ENCODE peak calls at places on chromosomes 12 and 14, in eight cellular contexts. X is fibroblast of lung, N is heart right ventricle, W is body of pancreas, J is aorta, M is adipocyte, Y is lower lobe of right lung, R is stomach. Q is an unnamed sample.

GRCh38 chr12:93010461-93010860 is 81.4 kb upstream of the EEA1 start:
- DNase-seq in X (no peak), Y (no peak), M (no peak), J (no peak), N (no peak), R (no peak), W (no peak), Q (no peak)

GRCh38 chr14:103496776-103497175 is 25.9 kb downstream of the CKB start:
- DNase-seq in N (no peak), M (peak; percentile 18), X (no peak), R (no peak), Y (no peak), J (no peak), W (no peak), Q (no peak)

GRCh38 chr12:6962285-6963015 is 8.0 kb downstream of the PHB2 start:
- DNase-seq in Y (peak; percentile 87), W (peak; percentile 93), N (no peak), M (no peak), J (peak; percentile 69), X (no peak), R (peak; percentile 86), Q (no peak)

GRCh38 chr14:45698462-45699134 is 445.6 kb upstream of the MIS18BP1 start:
- DNase-seq in X (no peak), Y (no peak), N (no peak), R (peak; percentile 49), M (no peak), W (peak; percentile 51), J (no peak), Q (no peak)

GRCh38 chr12:106445981-106446380 is 88.4 kb downstream of the POLR3B start:
- DNase-seq in X (no peak), Y (no peak), M (no peak), R (no peak), N (no peak), J (no peak), W (no peak), Q (no peak)

GRCh38 chr12:111404362-111405148 is 1.2 kb upstream of the SH2B3 start:
- DNase-seq in J (no peak), N (no peak), Y (peak; percentile 61), W (peak; percentile 51), R (no peak), M (peak; percentile 41), X (peak; percentile 47), Q (no peak)

GRCh38 chr12:104710940-104711725 is 247.0 kb downstream of the SLC41A2 start:
- DNase-seq in Y (no peak), N (no peak), J (no peak), M (peak; percentile 95), X (peak; percentile 62), R (no peak), W (no peak), Q (no peak)

GRCh38 chr12:3137268-3137761 is 60.1 kb downstream of the TSPAN9 start:
- DNase-seq in M (no peak), X (peak; percentile 26), J (peak; percentile 80), W (no peak), Y (no peak), R (no peak), N (peak; percentile 74), Q (no peak)

GRCh38 chr12:2845280-2845679 is 10.4 kb upstream of the NRIP2 start:
- DNase-seq in N (peak; percentile 28), Y (no peak), R (no peak), J (no peak), X (peak; percentile 46), M (no peak), W (no peak), Q (no peak)

GRCh38 chr12:8644345-8645248 is 18.0 kb downstream of the MFAP5 start:
- DNase-seq in X (no peak), M (no peak), R (no peak), J (no peak), Y (no peak), W (no peak), N (no peak), Q (peak; percentile 54)

GRCh38 chr12:45260481-45260824 is 44.6 kb downstream of the ANO6 start:
- DNase-seq in X (no peak), Y (no peak), J (no peak), M (no peak), R (no peak), W (no peak), N (no peak), Q (no peak)
- H3K4me1 ChIP-seq in X (peaks cover 7% of the 10 kb centered on the region), Y (peaks cover 42% of the 10 kb centered on the region), J (peaks cover 14% of the 10 kb centered on the region), M (peaks cover 28% of the 10 kb centered on the region), R (peaks cover 54% of the 10 kb centered on the region), W (peaks cover 41% of the 10 kb centered on the region), N (peaks cover 36% of the 10 kb centered on the region), Q (no peaks in the 10 kb centered on the region)

DNA sequence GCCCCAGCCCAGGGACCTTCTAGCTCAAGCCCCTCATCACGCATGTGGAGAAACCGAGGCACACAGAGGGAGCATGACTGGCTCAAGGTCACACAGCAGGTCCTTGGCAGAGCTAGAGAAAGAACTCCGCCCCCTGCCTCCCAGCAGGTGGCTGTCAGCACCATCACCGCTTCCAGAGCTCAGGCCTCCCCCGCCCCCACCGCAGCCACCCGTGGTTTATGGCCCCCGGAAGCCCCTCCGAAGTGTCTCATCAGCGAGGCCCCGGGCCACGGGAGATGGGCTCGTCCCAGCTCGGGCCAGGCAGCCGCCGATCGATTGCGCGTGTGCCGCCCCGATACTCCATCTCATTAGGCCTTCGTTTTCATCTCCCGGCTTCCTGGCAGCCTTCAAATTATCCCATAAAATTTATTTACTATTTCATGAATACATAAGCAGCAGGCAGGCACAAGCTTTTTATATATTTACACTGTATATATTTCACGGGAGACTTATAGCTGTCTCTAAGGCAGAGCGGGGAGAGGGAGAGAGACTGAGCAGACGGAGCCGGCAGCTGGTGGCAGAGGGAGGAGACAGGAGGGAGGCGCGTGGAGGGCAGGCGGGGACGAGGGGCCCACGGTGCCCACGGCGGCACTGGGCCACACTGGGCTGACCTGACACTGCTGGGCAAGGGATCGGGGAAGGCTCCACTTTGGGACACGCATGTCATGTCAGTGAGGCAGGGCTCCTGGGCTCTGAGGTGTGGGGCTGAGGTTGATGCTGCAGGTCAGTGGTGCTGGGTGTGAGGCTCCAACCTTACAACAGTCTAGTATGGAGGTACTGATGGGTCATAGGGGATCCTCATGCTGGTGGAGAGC is 241.2 kb downstream of the RBM19 start:
- DNase-seq in N (no peak), W (no peak), J (no peak), X (no peak), Y (no peak), M (no peak), R (no peak), Q (no peak)
- H3K36me3 ChIP-seq in N (no peaks in the 10 kb centered on the region), W (no peaks in the 10 kb centered on the region), J (no peaks in the 10 kb centered on the region), X (no peaks in the 10 kb centered on the region), Y (no peaks in the 10 kb centered on the region), M (no peaks in the 10 kb centered on the region), R (no peaks in the 10 kb centered on the region), Q (no peaks in the 10 kb centered on the region)

GRCh38 chr12:19431407-19432308 is 7.6 kb upstream of the AEBP2 start:
- DNase-seq in X (peak; percentile 88), J (no peak), M (peak; percentile 72), R (no peak), N (no peak), W (no peak), Y (no peak), Q (no peak)
- H3K4me1 ChIP-seq in X (peaks cover 4% of the 10 kb centered on the region), J (peaks cover 2% of the 10 kb centered on the region), M (peaks cover 7% of the 10 kb centered on the region), R (no peaks in the 10 kb centered on the region), N (no peaks in the 10 kb centered on the region), W (peaks cover 6% of the 10 kb centered on the region), Y (no peaks in the 10 kb centered on the region), Q (peaks cover 9% of the 10 kb centered on the region)

GRCh38 chr12:62403031-62403430 is 63.6 kb upstream of the MON2 start:
- DNase-seq in Y (no peak), J (no peak), X (no peak), R (no peak), M (no peak), W (no peak), N (no peak), Q (no peak)

GRCh38 chr12:62396750-62397149 is 69.9 kb upstream of the MON2 start:
- DNase-seq in J (no peak), X (no peak), N (no peak), W (no peak), Y (no peak), R (no peak), M (no peak), Q (no peak)

GRCh38 chr12:62400135-62400534 is 66.5 kb upstream of the MON2 start:
- DNase-seq in W (no peak), Y (no peak), J (no peak), R (no peak), N (no peak), X (no peak), M (no peak), Q (no peak)
- H3K36me3 ChIP-seq in W (no peaks in the 10 kb centered on the region), Y (peaks cover 86% of the 10 kb centered on the region), J (no peaks in the 10 kb centered on the region), R (peaks cover 88% of the 10 kb centered on the region), N (no peaks in the 10 kb centered on the region), X (no peaks in the 10 kb centered on the region), M (peaks cover 97% of the 10 kb centered on the region), Q (peaks cover 40% of the 10 kb centered on the region)

DNA sequence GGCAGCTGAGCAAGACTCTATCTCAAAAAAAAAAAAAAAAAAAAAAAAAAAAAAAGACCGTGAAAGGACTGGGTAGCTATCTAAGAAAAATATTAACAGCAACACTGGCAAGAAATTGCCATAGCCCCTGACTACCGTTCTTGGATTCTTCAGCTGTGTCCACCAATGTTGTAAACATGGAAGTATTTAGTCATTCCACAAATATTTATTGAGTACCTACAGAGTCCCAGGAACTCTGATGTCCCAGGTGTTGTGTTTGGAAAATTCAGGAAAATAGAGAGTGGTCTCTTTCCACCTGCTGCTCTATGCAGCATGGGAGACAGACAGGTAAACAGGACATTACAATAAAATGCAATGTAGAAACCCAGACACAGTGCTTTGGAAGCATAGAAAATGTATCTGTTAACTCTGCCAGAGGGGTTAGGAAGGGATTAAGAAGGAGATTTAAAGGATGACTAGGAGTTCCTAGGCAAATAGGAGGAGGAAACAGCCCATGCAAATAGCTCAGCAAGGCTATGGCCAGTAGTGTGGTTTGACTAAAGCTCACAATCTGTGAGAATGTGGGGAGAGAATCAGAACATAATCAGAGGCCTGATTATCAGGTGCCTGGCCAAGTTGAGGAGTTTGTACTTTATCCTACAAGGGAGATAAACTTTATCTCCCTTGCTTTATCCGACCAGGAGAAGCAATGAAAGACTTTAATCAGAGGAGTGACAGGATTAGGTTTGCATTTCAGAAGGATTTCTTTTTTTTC is 2.1 kb upstream of the DLST start:
- DNase-seq in Y (no peak), M (no peak), N (no peak), W (no peak), X (no peak), R (no peak), J (no peak), Q (no peak)
- H3K4me1 ChIP-seq in Y (peaks cover 37% of the 10 kb centered on the region), M (peaks cover 30% of the 10 kb centered on the region), N (peaks cover 27% of the 10 kb centered on the region), W (peaks cover 27% of the 10 kb centered on the region), X (peaks cover 13% of the 10 kb centered on the region), R (peaks cover 46% of the 10 kb centered on the region), J (no peaks in the 10 kb centered on the region), Q (peaks cover 43% of the 10 kb centered on the region)

DNA sequence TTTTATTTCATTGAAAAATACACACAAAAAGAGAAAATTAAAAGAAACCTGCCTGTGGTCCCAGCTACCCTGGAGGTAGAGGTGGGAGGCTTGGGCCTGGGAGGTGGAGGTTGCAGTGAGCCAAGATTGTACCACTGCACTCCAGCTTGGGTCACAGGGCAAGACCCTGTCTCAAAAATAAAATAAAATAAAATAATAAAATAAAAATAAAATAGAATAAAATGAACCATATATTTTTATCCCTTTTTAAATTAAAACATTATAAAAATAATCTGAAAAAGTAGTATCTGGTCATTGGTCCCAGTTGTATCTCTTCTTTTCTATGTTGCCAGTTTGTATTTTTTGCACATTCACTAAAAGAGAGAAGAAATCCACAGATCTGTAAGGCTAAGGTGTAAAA is 16.7 kb upstream of the FAM234B start:
- DNase-seq in N (no peak), R (no peak), M (no peak), W (no peak), X (no peak), J (no peak), Y (no peak), Q (no peak)
- H3K36me3 ChIP-seq in N (no peaks in the 10 kb centered on the region), R (no peaks in the 10 kb centered on the region), M (no peaks in the 10 kb centered on the region), W (no peaks in the 10 kb centered on the region), X (no peaks in the 10 kb centered on the region), J (no peaks in the 10 kb centered on the region), Y (no peaks in the 10 kb centered on the region), Q (no peaks in the 10 kb centered on the region)

Q was measured in CD8-positive, alpha-beta T cell.